ENCODE peak calls at places on chromosomes 2 and 18, in ten cellular contexts. One of them, this sample, is unnamed.

GRCh38 chr2:19540739-19541503 is 182.5 kb upstream of the OSR1 start:
- DNase-seq in fibroblast of mammary gland: peak
- DNase-seq in stomach: no peak
- DNase-seq in cardiac fibroblast: peak
- DNase-seq in AG09309: peak
- DNase-seq in glutamatergic neuron: no peak
- DNase-seq in ovary: no peak
- DNase-seq in tibial artery: no peak
- DNase-seq in fibroblast of villous mesenchyme: peak
- DNase-seq in nephron progenitor cell: no peak
- DNase-seq in this sample: peak

GRCh38 chr2:230889911-230890601 is 25.3 kb downstream of the ITM2C start:
- DNase-seq in nephron progenitor cell: no peak
- DNase-seq in cardiac fibroblast: no peak
- DNase-seq in AG09309: no peak
- DNase-seq in tibial artery: no peak
- DNase-seq in glutamatergic neuron: no peak
- DNase-seq in stomach: no peak
- DNase-seq in fibroblast of villous mesenchyme: no peak
- DNase-seq in fibroblast of mammary gland: no peak
- DNase-seq in ovary: no peak
- DNase-seq in this sample: no peak

GRCh38 chr2:75558786-75559428 is 1.8 kb downstream of the EVA1A start:
- DNase-seq in ovary: no peak
- DNase-seq in cardiac fibroblast: peak
- DNase-seq in nephron progenitor cell: no peak
- DNase-seq in fibroblast of mammary gland: peak
- DNase-seq in stomach: no peak
- DNase-seq in glutamatergic neuron: no peak
- DNase-seq in AG09309: no peak
- DNase-seq in tibial artery: no peak
- DNase-seq in fibroblast of villous mesenchyme: peak
- DNase-seq in this sample: no peak

GRCh38 chr2:238459081-238459629 is 32.4 kb downstream of the ASB1 start:
- DNase-seq in glutamatergic neuron: no peak
- DNase-seq in AG09309: no peak
- DNase-seq in nephron progenitor cell: no peak
- DNase-seq in stomach: peak
- DNase-seq in tibial artery: peak
- DNase-seq in fibroblast of villous mesenchyme: peak
- DNase-seq in fibroblast of mammary gland: peak
- DNase-seq in ovary: peak
- DNase-seq in cardiac fibroblast: peak
- DNase-seq in this sample: no peak

GRCh38 chr2:100105678-100106054 is 36.7 kb downstream of the AFF3 start:
- DNase-seq in stomach: no peak
- DNase-seq in nephron progenitor cell: peak
- DNase-seq in tibial artery: no peak
- DNase-seq in AG09309: no peak
- DNase-seq in glutamatergic neuron: peak
- DNase-seq in cardiac fibroblast: no peak
- DNase-seq in fibroblast of villous mesenchyme: no peak
- DNase-seq in fibroblast of mammary gland: no peak
- DNase-seq in ovary: peak
- DNase-seq in this sample: no peak

GRCh38 chr2:56100791-56101312 is 82.9 kb upstream of the CCDC85A start:
- DNase-seq in cardiac fibroblast: no peak
- DNase-seq in ovary: no peak
- DNase-seq in stomach: no peak
- DNase-seq in glutamatergic neuron: no peak
- DNase-seq in AG09309: no peak
- DNase-seq in tibial artery: no peak
- DNase-seq in fibroblast of mammary gland: no peak
- DNase-seq in fibroblast of villous mesenchyme: no peak
- DNase-seq in nephron progenitor cell: no peak
- DNase-seq in this sample: no peak

GRCh38 chr18:35991696-35992095 is 19.2 kb downstream of the RMP24 start:
- DNase-seq in tibial artery: no peak
- DNase-seq in fibroblast of villous mesenchyme: no peak
- DNase-seq in glutamatergic neuron: no peak
- DNase-seq in nephron progenitor cell: no peak
- DNase-seq in AG09309: no peak
- DNase-seq in cardiac fibroblast: no peak
- DNase-seq in stomach: no peak
- DNase-seq in fibroblast of mammary gland: no peak
- DNase-seq in ovary: no peak
- DNase-seq in this sample: no peak

GRCh38 chr2:10432315-10433181 is 15.6 kb downstream of the ODC1 start:
- DNase-seq in nephron progenitor cell: peak
- DNase-seq in stomach: peak
- DNase-seq in ovary: no peak
- DNase-seq in fibroblast of mammary gland: no peak
- DNase-seq in glutamatergic neuron: peak
- DNase-seq in tibial artery: no peak
- DNase-seq in cardiac fibroblast: no peak
- DNase-seq in AG09309: no peak
- DNase-seq in fibroblast of villous mesenchyme: no peak
- DNase-seq in this sample: no peak

GRCh38 chr2:36538345-36538744 is 59.6 kb downstream of the FEZ2 start:
- DNase-seq in ovary: no peak
- DNase-seq in glutamatergic neuron: no peak
- DNase-seq in fibroblast of villous mesenchyme: no peak
- DNase-seq in nephron progenitor cell: no peak
- DNase-seq in cardiac fibroblast: peak
- DNase-seq in stomach: no peak
- DNase-seq in fibroblast of mammary gland: no peak
- DNase-seq in tibial artery: no peak
- DNase-seq in AG09309: no peak
- DNase-seq in this sample: no peak

GRCh38 chr2:88500691-88501090 is 48.2 kb upstream of the FOXI3 start:
- DNase-seq in fibroblast of villous mesenchyme: no peak
- DNase-seq in fibroblast of mammary gland: no peak
- DNase-seq in cardiac fibroblast: no peak
- DNase-seq in ovary: no peak
- DNase-seq in glutamatergic neuron: no peak
- DNase-seq in AG09309: no peak
- DNase-seq in tibial artery: no peak
- DNase-seq in stomach: no peak
- DNase-seq in nephron progenitor cell: no peak
- DNase-seq in this sample: no peak

GRCh38 chr2:84849271-84849952 is 31.5 kb downstream of the TRABD2A start:
- DNase-seq in glutamatergic neuron: no peak
- DNase-seq in fibroblast of mammary gland: no peak
- DNase-seq in nephron progenitor cell: no peak
- DNase-seq in fibroblast of villous mesenchyme: no peak
- DNase-seq in tibial artery: no peak
- DNase-seq in cardiac fibroblast: no peak
- DNase-seq in stomach: no peak
- DNase-seq in ovary: no peak
- DNase-seq in AG09309: peak
- DNase-seq in this sample: peak

GRCh38 chr18:3852321-3852720 is 402.3 kb downstream of the TGIF1 start:
- DNase-seq in fibroblast of mammary gland: peak
- DNase-seq in tibial artery: no peak
- DNase-seq in stomach: no peak
- DNase-seq in cardiac fibroblast: no peak
- DNase-seq in fibroblast of villous mesenchyme: no peak
- DNase-seq in nephron progenitor cell: no peak
- DNase-seq in ovary: no peak
- DNase-seq in AG09309: no peak
- DNase-seq in glutamatergic neuron: no peak
- DNase-seq in this sample: no peak

GRCh38 chr18:67117804-67118203 is 398.7 kb downstream of the DSEL start:
- DNase-seq in ovary: no peak
- DNase-seq in nephron progenitor cell: no peak
- DNase-seq in cardiac fibroblast: no peak
- DNase-seq in glutamatergic neuron: no peak
- DNase-seq in tibial artery: no peak
- DNase-seq in fibroblast of mammary gland: peak
- DNase-seq in stomach: no peak
- DNase-seq in AG09309: no peak
- DNase-seq in fibroblast of villous mesenchyme: no peak
- DNase-seq in this sample: no peak

GRCh38 chr2:121902616-121903015 is 147.2 kb downstream of the TSN start:
- DNase-seq in stomach: no peak
- DNase-seq in AG09309: no peak
- DNase-seq in tibial artery: no peak
- DNase-seq in fibroblast of villous mesenchyme: no peak
- DNase-seq in cardiac fibroblast: no peak
- DNase-seq in glutamatergic neuron: no peak
- DNase-seq in nephron progenitor cell: no peak
- DNase-seq in ovary: no peak
- DNase-seq in fibroblast of mammary gland: no peak
- DNase-seq in this sample: no peak

GRCh38 chr2:211033765-211034164 is 477.4 kb downstream of the CPS1 start:
- DNase-seq in AG09309: no peak
- DNase-seq in tibial artery: no peak
- DNase-seq in stomach: no peak
- DNase-seq in glutamatergic neuron: no peak
- DNase-seq in ovary: no peak
- DNase-seq in cardiac fibroblast: peak
- DNase-seq in nephron progenitor cell: no peak
- DNase-seq in fibroblast of villous mesenchyme: no peak
- DNase-seq in fibroblast of mammary gland: peak
- DNase-seq in this sample: no peak
- TF ChIP-seq CTCF in AG09309: no peak
- TF ChIP-seq CTCF in tibial artery: peak
- TF ChIP-seq CTCF in stomach: peak
- TF ChIP-seq CTCF in glutamatergic neuron: peak
- TF ChIP-seq CTCF in ovary: no peak
- TF ChIP-seq CTCF in cardiac fibroblast: peak
- TF ChIP-seq CTCF in nephron progenitor cell: peak
- TF ChIP-seq CTCF in fibroblast of villous mesenchyme: no peak
- TF ChIP-seq CTCF in fibroblast of mammary gland: peak
- TF ChIP-seq CTCF in this sample: no peak

DNA sequence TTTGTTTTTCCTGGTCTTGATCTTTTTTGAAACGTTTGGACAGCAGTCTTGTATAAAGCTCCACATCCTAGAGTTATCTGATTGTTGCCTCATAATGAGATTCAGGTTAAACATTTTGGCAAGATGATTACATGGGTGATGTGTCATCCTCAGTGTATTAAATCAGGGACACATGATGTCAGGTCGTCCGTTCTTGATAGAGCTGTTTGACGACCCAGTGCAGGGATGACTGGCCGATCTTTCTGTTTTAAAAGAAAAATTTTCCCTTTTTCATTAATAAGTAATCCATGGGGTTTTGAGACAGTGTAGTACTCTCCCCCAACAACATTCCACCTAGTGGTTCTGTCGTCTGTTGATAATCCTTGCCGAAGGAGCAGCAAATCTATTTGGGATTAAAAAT is 44.5 kb upstream of the SERPINB2 start:
- DNase-seq in stomach: no peak
- DNase-seq in tibial artery: no peak
- DNase-seq in ovary: no peak
- DNase-seq in fibroblast of mammary gland: peak
- DNase-seq in glutamatergic neuron: no peak
- DNase-seq in AG09309: no peak
- DNase-seq in fibroblast of villous mesenchyme: no peak
- DNase-seq in cardiac fibroblast: no peak
- DNase-seq in nephron progenitor cell: no peak
- DNase-seq in this sample: no peak
- TF ChIP-seq CTCF in stomach: no peak
- TF ChIP-seq CTCF in tibial artery: no peak
- TF ChIP-seq CTCF in ovary: no peak
- TF ChIP-seq CTCF in fibroblast of mammary gland: no peak
- TF ChIP-seq CTCF in glutamatergic neuron: no peak
- TF ChIP-seq CTCF in AG09309: no peak
- TF ChIP-seq CTCF in fibroblast of villous mesenchyme: no peak
- TF ChIP-seq CTCF in cardiac fibroblast: no peak
- TF ChIP-seq CTCF in nephron progenitor cell: no peak
- TF ChIP-seq CTCF in this sample: no peak

GRCh38 chr2:30686000-30686399 is 121.2 kb downstream of the CAPN13 start:
- DNase-seq in ovary: no peak
- DNase-seq in cardiac fibroblast: no peak
- DNase-seq in glutamatergic neuron: no peak
- DNase-seq in nephron progenitor cell: peak
- DNase-seq in fibroblast of villous mesenchyme: no peak
- DNase-seq in AG09309: no peak
- DNase-seq in fibroblast of mammary gland: no peak
- DNase-seq in tibial artery: no peak
- DNase-seq in stomach: no peak
- DNase-seq in this sample: no peak
- TF ChIP-seq CTCF in ovary: no peak
- TF ChIP-seq CTCF in cardiac fibroblast: peak
- TF ChIP-seq CTCF in glutamatergic neuron: no peak
- TF ChIP-seq CTCF in nephron progenitor cell: peak
- TF ChIP-seq CTCF in fibroblast of villous mesenchyme: peak
- TF ChIP-seq CTCF in AG09309: peak
- TF ChIP-seq CTCF in fibroblast of mammary gland: peak
- TF ChIP-seq CTCF in tibial artery: no peak
- TF ChIP-seq CTCF in stomach: no peak
- TF ChIP-seq CTCF in this sample: peak

DNA sequence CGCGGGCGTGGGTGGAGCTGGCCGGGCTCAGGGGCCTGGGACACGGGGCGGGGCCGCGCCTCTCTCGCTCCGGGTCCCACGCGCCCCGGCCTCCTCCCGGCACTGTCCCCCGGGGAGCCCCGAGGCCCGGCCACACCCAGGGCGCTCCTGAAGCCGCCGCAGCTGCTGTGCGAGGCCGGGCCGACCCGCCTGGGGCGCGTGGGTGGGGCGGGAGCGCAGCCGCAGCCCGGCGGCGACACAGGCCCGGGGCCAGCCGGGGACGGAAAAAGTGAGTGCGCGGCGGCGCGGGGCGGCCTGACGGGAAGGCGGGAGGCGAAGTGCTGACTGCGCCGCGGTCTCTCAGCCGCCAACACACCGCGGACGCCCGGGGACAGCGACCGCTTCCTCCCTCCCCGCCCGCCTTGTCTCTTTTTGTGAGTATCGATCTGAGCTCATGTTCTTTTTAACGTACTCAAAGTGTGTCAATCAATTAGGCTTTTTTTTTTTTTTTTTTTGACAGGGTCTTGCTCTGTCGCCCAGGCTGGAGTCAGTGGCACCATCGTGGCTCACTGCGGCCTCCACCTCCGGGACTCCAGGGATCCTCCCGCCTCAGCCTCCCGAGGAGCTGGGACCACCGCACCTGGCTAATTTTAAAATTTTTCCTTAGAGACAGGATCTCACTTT is 14.5 kb downstream of the PDCD1 start:
- DNase-seq in cardiac fibroblast: peak
- DNase-seq in nephron progenitor cell: peak
- DNase-seq in tibial artery: peak
- DNase-seq in fibroblast of villous mesenchyme: peak
- DNase-seq in AG09309: no peak
- DNase-seq in fibroblast of mammary gland: peak
- DNase-seq in ovary: peak
- DNase-seq in glutamatergic neuron: peak
- DNase-seq in stomach: peak
- DNase-seq in this sample: peak
- TF ChIP-seq CTCF in cardiac fibroblast: no peak
- TF ChIP-seq CTCF in nephron progenitor cell: no peak
- TF ChIP-seq CTCF in tibial artery: peak
- TF ChIP-seq CTCF in fibroblast of villous mesenchyme: no peak
- TF ChIP-seq CTCF in AG09309: no peak
- TF ChIP-seq CTCF in fibroblast of mammary gland: no peak
- TF ChIP-seq CTCF in ovary: no peak
- TF ChIP-seq CTCF in glutamatergic neuron: no peak
- TF ChIP-seq CTCF in stomach: no peak
- TF ChIP-seq CTCF in this sample: no peak

GRCh38 chr2:37907480-37908070 is 17.5 kb upstream of the RMDN2 start:
- DNase-seq in fibroblast of villous mesenchyme: no peak
- DNase-seq in tibial artery: no peak
- DNase-seq in cardiac fibroblast: no peak
- DNase-seq in nephron progenitor cell: no peak
- DNase-seq in stomach: no peak
- DNase-seq in fibroblast of mammary gland: no peak
- DNase-seq in ovary: no peak
- DNase-seq in AG09309: no peak
- DNase-seq in glutamatergic neuron: no peak
- DNase-seq in this sample: no peak
- TF ChIP-seq CTCF in fibroblast of villous mesenchyme: no peak
- TF ChIP-seq CTCF in tibial artery: no peak
- TF ChIP-seq CTCF in cardiac fibroblast: no peak
- TF ChIP-seq CTCF in nephron progenitor cell: no peak
- TF ChIP-seq CTCF in stomach: no peak
- TF ChIP-seq CTCF in fibroblast of mammary gland: no peak
- TF ChIP-seq CTCF in ovary: no peak
- TF ChIP-seq CTCF in AG09309: no peak
- TF ChIP-seq CTCF in glutamatergic neuron: no peak
- TF ChIP-seq CTCF in this sample: no peak

This sample was measured in HFFc6.